ENCODE peak calls at places on chromosomes 12 and 14, in five cellular contexts. K, Q, P, V and M are unnamed samples.

GRCh38 chr14:28771168-28771567 is 4.6 kb downstream of the FOXG1 start:
- DNase-seq in K (no peak), Q (no peak), P (no peak), V (no peak), M (no peak)

GRCh38 chr14:90518075-90518940 is 121.5 kb downstream of the CALM1 start:
- DNase-seq in K (no peak), Q (no peak), P (no peak), V (no peak), M (no peak)

GRCh38 chr12:120468271-120468845 is 1.2 kb downstream of the SRSF9 start:
- DNase-seq in K (peak), Q (peak), P (peak), V (no peak), M (peak)

GRCh38 chr14:92945544-92945943 is 22.6 kb downstream of the CHGA start:
- DNase-seq in K (no peak), Q (no peak), P (no peak), V (no peak), M (no peak)

GRCh38 chr12:22691319-22691718 is 66.3 kb downstream of the ETNK1 start:
- DNase-seq in K (no peak), Q (no peak), P (no peak), V (no peak), M (no peak)

GRCh38 chr14:98912655-98913054 is 359.3 kb downstream of the BCL11B start:
- DNase-seq in K (no peak), Q (no peak), P (no peak), V (no peak), M (no peak)

GRCh38 chr14:44955528-44955927 is 6.2 kb downstream of the KLHL28 start:
- DNase-seq in K (no peak), Q (no peak), P (no peak), V (no peak), M (no peak)

GRCh38 chr12:1517007-1517406 is 77.4 kb downstream of the FBXL14 start:
- DNase-seq in K (peak), Q (peak), P (peak), V (no peak), M (no peak)

GRCh38 chr14:93743270-93744060 is 44.8 kb downstream of the PRIMA1 start:
- DNase-seq in K (no peak), Q (no peak), P (no peak), V (no peak), M (no peak)

GRCh38 chr14:94269156-94269555 is 23.9 kb downstream of the SERPINA10 start:
- DNase-seq in K (no peak), Q (no peak), P (no peak), V (no peak), M (no peak)

GRCh38 chr12:76916170-76916540 is 37.3 kb upstream of the CSRP2 start:
- DNase-seq in K (no peak), Q (no peak), P (no peak), V (no peak), M (no peak)
- TF ChIP-seq JUNB in K (no peak), Q (no peak), P (no peak), V (no peak), M (no peak)

GRCh38 chr12:79547044-79547734 is 143.6 kb downstream of the PAWR start:
- DNase-seq in K (peak), Q (peak), P (peak), V (no peak), M (no peak)
- TF ChIP-seq JUNB in K (peak), Q (peak), P (no peak), V (no peak), M (no peak)

GRCh38 chr12:75389061-75389460 is 1.8 kb upstream of the GLIPR1L2 start:
- DNase-seq in K (peak), Q (no peak), P (no peak), V (no peak), M (no peak)
- TF ChIP-seq JUNB in K (no peak), Q (no peak), P (no peak), V (no peak), M (no peak)

DNA sequence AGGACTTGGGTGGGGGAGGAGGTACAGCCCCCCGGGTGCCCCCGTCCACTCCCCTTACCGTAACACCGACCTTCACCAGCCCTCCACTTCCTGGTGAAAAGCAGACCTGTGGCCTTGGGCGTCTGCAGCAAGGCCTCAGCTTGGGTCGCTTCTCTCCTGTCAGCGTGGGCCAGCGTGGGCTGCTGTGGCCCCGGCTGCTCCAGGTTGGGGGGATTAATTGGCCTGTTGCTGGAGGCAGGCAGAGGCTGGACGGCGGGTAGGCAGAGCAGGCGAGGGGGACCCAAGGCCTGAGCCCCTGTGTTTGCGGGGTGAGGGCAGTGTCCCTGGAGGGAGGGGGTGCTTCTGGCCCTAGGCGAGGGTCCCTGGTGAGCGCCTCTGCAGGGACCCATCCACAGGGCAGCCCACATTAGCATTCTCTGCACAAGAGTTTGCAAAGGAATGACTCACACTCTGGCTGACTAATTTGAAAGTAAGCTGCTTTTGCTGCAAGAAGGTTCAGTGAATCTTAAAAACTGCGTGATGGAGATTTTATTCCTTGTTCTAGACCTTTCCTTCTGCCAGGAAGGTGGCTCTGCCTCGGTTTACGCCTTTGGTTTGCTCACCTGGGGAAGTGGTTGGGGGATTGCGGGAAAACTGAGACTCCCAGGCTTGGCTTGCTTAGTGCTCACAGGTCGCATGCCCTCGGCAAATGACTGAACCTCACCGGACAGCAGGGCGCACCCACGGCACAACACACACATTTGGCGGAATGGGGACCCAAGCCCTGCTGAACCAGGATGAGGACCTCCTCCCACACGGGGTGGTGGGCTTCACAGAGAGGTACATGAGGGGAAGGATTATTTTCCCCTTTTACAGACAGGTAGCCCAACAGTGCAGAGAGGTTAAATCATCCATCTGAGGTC is 37.8 kb upstream of the DLK1 start:
- DNase-seq in K (peak), Q (no peak), P (no peak), V (no peak), M (no peak)
- TF ChIP-seq JUNB in K (peak), Q (no peak), P (no peak), V (no peak), M (no peak)

GRCh38 chr14:102778616-102779351 is 1.5 kb downstream of the TRAF3 start:
- DNase-seq in K (no peak), Q (no peak), P (no peak), V (no peak), M (no peak)

GRCh38 chr14:102776761-102777710 is at the start of gene TRAF3:
- DNase-seq in K (peak), Q (no peak), P (peak), V (no peak), M (peak)

GRCh38 chr14:102779574-102780315 is 2.5 kb downstream of the TRAF3 start:
- DNase-seq in K (no peak), Q (no peak), P (no peak), V (no peak), M (no peak)

GRCh38 chr14:102775855-102776760 is 1.1 kb upstream of the TRAF3 start:
- DNase-seq in K (peak), Q (peak), P (peak), V (no peak), M (peak)

DNA sequence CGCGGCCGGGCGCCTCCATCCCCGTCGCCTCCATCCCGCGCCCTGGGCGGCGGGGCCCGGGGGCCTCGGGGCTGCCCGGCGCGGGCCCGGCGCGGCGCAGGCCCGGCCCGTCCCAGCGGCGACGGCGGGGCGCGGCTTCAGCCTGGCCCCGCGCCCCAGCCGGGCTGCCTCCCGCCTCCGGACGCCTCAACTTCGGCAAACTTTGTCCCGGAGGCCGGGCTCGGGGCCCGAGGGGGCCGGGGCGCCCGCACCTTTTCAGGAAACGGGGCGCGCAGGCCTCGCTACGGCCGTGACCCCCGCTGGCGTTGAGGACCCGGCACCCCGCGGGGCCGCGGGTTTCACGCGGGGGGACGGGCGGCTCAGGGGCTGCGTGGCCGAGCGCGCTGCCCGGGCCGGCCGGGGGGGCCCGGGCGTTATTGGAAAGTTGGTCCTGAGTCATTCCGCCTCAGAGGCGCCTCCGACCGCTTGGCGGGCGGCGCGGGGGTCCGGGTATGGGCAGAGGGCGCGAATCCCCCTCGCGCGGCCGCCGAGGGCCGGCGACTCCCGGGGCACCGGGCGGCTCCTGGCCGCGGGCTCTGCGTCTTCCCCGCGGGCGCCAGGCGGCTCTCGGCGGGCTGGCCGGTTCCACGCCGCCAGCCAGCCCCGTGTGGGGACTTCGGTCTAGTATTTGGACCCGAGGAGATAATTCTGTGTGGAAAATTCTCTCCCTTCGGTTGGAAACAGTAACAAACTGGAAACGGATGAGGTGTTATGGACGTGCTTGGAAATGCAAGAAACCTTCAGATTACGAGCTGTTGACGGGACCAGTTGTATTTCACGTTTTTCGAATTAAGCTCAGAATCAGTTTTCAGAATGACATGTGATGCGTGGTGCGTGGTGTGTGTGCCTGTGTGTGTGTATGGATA is 714 bp downstream of the TRAF3 start:
- DNase-seq in K (no peak), Q (no peak), P (peak), V (no peak), M (peak)
- TF ChIP-seq JUNB in K (no peak), Q (no peak), P (no peak), V (no peak), M (no peak)

DNA sequence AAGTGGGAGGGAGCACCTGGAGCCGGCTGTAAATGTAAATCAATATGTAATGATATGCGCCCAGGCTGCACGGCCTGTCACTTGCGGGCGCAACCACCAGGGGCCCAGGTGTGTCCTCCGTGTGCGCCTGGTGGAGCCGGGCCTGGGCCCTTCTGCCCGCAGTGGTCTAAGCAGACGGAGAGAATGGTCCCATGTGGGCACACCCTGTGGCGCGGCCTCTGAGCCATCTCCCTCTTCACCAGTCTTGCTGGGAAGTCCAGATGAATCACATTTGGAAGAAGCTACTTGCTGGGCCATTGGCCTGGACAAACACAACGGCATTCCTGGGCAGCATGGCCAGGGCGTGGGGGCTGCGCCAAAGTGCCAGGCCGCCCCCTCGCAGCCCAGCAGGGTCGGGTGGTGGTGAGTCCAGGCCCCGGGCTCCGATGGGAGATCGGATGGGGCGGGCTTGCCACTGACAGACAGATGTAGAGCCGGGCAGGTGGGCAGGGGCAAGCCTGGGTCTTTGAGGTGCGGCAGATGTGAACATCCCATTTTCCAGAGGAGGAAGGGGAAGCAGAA is 193.2 kb upstream of the C14orf180 start:
- DNase-seq in K (no peak), Q (no peak), P (no peak), V (no peak), M (no peak)
- TF ChIP-seq JUNB in K (no peak), Q (no peak), P (no peak), V (no peak), M (no peak)

DNA sequence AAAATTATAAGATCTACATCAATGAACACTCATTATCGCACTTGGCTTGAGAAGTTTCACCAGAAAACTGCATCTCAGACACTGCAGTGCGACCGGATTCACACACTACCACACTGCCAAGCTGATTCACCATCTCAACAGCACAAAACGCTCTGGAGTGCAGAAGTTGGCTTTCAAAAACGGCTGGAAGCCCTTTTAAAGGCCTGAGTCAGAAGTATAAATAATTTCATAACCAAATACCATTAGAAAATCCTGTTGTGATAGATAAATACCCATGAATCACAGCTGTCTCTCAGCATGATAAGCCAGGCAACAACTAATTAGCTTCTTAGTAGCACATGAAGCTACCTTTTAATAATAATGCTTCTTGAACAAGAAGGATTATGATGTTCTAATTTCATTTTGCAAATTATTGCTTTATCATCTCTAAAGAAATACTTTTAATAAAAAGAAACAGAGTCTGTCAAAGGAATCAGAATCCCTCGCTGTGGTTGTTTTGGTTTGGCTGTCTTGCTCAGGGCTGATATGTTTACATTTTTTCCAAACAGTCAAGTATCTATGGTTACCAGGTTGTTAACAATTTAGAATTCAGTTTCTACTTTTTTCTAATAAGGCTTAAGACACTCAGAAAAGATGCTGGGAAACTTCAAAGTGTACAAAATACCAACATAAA is 51.2 kb downstream of the SLC2A13 start:
- DNase-seq in K (peak), Q (no peak), P (no peak), V (no peak), M (no peak)
- TF ChIP-seq JUNB in K (peak), Q (no peak), P (no peak), V (no peak), M (no peak)

DNA sequence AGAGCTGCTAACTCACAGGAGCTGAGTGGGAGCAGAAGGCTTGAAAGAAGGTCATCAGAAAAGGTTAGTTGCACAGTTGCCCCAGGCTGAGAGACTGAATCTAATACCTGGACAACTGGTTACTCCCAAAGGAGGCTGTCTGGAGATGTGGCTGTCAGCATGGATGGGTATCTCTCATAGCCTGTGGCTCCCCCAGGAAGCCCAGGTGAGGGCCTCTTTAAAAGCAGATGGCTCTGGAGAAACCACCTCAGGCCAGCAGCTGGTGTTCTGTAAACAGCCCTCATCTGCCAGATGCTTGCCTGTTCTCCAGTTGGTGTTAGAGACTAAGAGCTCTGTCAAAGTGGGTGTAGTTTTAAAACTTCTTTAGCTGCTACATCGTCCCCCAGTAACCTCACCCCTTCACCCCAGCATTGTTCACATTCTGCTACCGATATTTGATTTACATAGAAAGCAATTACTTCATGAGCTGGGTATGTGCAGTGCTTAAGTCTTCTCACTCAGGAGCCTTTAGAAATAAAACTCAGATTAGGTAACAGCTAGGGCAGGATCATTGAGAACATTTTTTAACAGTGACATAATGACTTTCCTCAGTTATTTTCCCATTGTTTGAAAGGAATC is 25.8 kb downstream of the DACT1 start:
- DNase-seq in K (no peak), Q (no peak), P (peak), V (no peak), M (no peak)
- TF ChIP-seq JUNB in K (no peak), Q (no peak), P (no peak), V (no peak), M (no peak)

DNA sequence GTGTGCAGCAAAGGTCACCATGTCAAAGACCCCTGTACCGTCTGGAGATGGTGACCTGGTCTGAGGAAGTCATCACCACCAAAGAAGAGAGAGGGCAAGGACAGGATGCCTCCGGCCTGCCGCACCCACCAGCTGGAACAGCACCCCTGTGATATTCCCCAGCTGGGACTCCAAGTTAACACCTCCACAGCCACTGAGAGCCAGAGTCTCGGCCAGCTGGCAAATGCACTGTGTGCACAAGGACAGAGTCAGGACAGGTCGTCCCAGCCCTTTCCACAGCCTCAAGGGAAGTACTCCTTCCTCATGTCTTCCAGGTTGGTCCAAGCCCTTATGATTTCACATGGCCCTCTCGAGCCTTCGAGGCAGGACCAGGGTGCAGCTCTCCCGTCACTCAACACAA is 19.3 kb upstream of the FKBP4 start:
- DNase-seq in K (no peak), Q (no peak), P (no peak), V (no peak), M (no peak)
- TF ChIP-seq JUNB in K (no peak), Q (no peak), P (no peak), V (no peak), M (no peak)